ENCODE peak calls at places on chromosomes 7 and 10, in four cellular contexts. X is GM12865, Q is foreskin fibroblast, P is A549. K is an unnamed sample.

GRCh38 chr10:103416436-103417147 is 20.2 kb downstream of the PDCD11 start:
- DNase-seq in P (peak), X (peak), Q (peak), K (peak)

GRCh38 chr7:148903504-148903903 is 19.4 kb upstream of the EZH2 start:
- DNase-seq in Q (no peak), P (no peak), X (no peak), K (no peak)

GRCh38 chr10:97355571-97355975 is 21.0 kb upstream of the FRAT2 start:
- DNase-seq in P (no peak), X (no peak), Q (no peak), K (no peak)

GRCh38 chr7:100884741-100885439 is 4.6 kb downstream of the UFSP1 start:
- DNase-seq in P (no peak), Q (no peak), X (no peak), K (no peak)

GRCh38 chr7:130063036-130063435 is 7.3 kb upstream of the KLHDC10 start:
- DNase-seq in X (peak), P (no peak), Q (no peak), K (no peak)

GRCh38 chr7:73974948-73975926 is 52.7 kb upstream of the ELN start:
- DNase-seq in Q (no peak), P (no peak), X (no peak), K (no peak)

GRCh38 chr7:129968592-129969383 is 16.0 kb upstream of the UBE2H start:
- DNase-seq in Q (no peak), P (no peak), X (no peak), K (no peak)

GRCh38 chr7:159195926-159196325 is 51.3 kb upstream of the VIPR2 start:
- DNase-seq in X (no peak), Q (no peak), P (no peak), K (no peak)

GRCh38 chr7:46034056-46034768 is 113.1 kb upstream of the IGFBP3 start:
- DNase-seq in P (no peak), Q (peak), X (no peak), K (no peak)

GRCh38 chr7:84187087-84187805 is 7.3 kb downstream of the SEMA3A start:
- DNase-seq in Q (no peak), X (no peak), P (no peak), K (no peak)

GRCh38 chr10:31830887-31831286 is 97.7 kb downstream of the ARHGAP12 start:
- DNase-seq in X (no peak), Q (peak), P (no peak), K (no peak)

GRCh38 chr7:148914208-148914777 is 30.2 kb upstream of the EZH2 start:
- DNase-seq in X (peak), P (peak), Q (no peak), K (peak)

GRCh38 chr7:27113991-27114866 is 11.7 kb upstream of the HOXA2 start:
- DNase-seq in X (no peak), Q (no peak), P (peak), K (no peak)

GRCh38 chr10:11018830-11019692 is 1.4 kb downstream of the CELF2 start:
- DNase-seq in Q (no peak), P (no peak), X (peak), K (no peak)

GRCh38 chr10:4678023-4678950 is 147.7 kb upstream of the AKR1E2 start:
- DNase-seq in Q (peak), X (no peak), P (peak), K (peak)

GRCh38 chr10:85790155-85790789 is 576.3 kb downstream of the GRID1 start:
- DNase-seq in Q (no peak), P (no peak), X (no peak), K (no peak)

GRCh38 chr10:24344279-24344678 is 135.3 kb downstream of the KIAA1217 start:
- DNase-seq in X (no peak), P (no peak), Q (peak), K (peak)

GRCh38 chr7:21912305-21912704 is 33.4 kb downstream of the CDCA7L start:
- DNase-seq in X (no peak), Q (peak), P (no peak), K (peak)

GRCh38 chr10:107727762-107728317 is 563.3 kb upstream of the SORCS1 start:
- DNase-seq in P (no peak), X (no peak), Q (peak), K (no peak)

GRCh38 chr7:10257438-10257837 is 716.2 kb upstream of the PHF14 start:
- DNase-seq in Q (no peak), P (no peak), X (no peak), K (no peak)

GRCh38 chr7:155597753-155598140 is 46.7 kb upstream of the RBM33 start:
- DNase-seq in P (no peak), X (no peak), Q (no peak), K (no peak)

GRCh38 chr10:8876171-8876570 is 821.7 kb downstream of the GATA3 start:
- DNase-seq in P (no peak), X (no peak), Q (no peak), K (no peak)

GRCh38 chr7:3294432-3295100 is 6.5 kb upstream of the SDK1 start:
- DNase-seq in P (no peak), X (no peak), Q (no peak), K (no peak)

GRCh38 chr7:52565980-52566379 is 469.5 kb upstream of the POM121L12 start:
- DNase-seq in Q (no peak), P (no peak), X (no peak), K (no peak)

GRCh38 chr10:11403116-11403515 is 208.3 kb downstream of the USP6NL start:
- DNase-seq in Q (no peak), P (no peak), X (peak), K (no peak)

GRCh38 chr10:118116555-118117311 is 70.0 kb upstream of the RAB11FIP2 start:
- DNase-seq in X (no peak), P (no peak), Q (no peak), K (no peak)

GRCh38 chr7:72307566-72307965 is 104.6 kb downstream of the CALN1 start:
- DNase-seq in X (no peak), Q (no peak), P (no peak), K (no peak)

GRCh38 chr10:22686347-22686746 is 28.0 kb downstream of the PIP4K2A start:
- DNase-seq in Q (no peak), P (no peak), X (no peak), K (no peak)

GRCh38 chr10:22693371-22693784 is 21.0 kb downstream of the PIP4K2A start:
- DNase-seq in P (no peak), X (peak), Q (peak), K (peak)

GRCh38 chr10:22693860-22694259 is 20.5 kb downstream of the PIP4K2A start:
- DNase-seq in P (no peak), X (no peak), Q (no peak), K (no peak)

GRCh38 chr10:22690158-22690557 is 24.2 kb downstream of the PIP4K2A start:
- DNase-seq in Q (no peak), P (no peak), X (no peak), K (no peak)

DNA sequence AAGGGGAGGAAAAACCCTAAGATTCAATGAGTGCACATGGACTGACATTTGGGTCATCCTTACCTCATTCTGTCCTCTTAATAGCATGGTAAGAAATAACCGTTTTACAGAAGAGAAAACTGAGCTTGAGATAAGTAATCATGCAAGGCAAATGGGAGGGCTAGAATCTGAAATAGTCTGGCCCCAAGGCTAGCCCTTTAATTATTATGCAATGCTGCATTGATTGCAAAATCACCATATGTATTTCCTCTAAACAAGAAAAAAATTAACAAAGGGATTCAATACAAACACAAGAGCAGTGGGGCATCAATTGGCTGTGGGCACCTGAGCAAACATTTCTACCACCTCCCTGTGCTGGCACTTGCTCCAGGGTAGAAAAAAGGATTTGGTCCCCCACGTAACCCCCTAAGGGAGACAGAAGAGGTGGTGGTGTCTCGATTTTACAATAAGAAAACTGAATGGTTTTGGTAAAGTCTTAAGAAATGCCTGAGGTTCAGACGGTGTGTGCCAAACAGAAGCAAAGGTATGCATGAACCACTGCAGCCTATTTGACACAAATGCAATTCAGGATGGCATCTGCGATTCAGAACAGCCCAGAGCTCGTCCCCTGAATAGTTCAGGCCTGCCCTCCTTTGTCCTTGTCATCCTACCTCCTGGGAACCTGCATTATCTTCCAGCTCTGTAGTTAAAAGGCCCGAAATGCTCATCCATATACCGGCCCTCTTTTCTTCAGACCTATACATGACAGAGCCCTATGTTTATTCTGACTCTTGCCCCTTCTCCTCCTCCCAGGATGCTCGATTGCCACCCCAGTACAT is 23.6 kb downstream of the PIP4K2A start:
- DNase-seq in X (no peak), P (no peak), Q (peak), K (no peak)
- H3K4me3 ChIP-seq in X (no peak), P (no peak), Q (no peak), K (no peak)

GRCh38 chr10:133131754-133132710 is 28.0 kb upstream of the KNDC1 start:
- DNase-seq in Q (no peak), P (no peak), X (no peak), K (no peak)
- H3K4me3 ChIP-seq in Q (no peak), P (no peak), X (no peak), K (no peak)

GRCh38 chr7:114082934-114083647 is 164.3 kb upstream of the PPP1R3A start:
- DNase-seq in X (peak), P (peak), Q (no peak), K (no peak)
- H3K4me3 ChIP-seq in X (peak), P (no peak), Q (peak), K (peak)

DNA sequence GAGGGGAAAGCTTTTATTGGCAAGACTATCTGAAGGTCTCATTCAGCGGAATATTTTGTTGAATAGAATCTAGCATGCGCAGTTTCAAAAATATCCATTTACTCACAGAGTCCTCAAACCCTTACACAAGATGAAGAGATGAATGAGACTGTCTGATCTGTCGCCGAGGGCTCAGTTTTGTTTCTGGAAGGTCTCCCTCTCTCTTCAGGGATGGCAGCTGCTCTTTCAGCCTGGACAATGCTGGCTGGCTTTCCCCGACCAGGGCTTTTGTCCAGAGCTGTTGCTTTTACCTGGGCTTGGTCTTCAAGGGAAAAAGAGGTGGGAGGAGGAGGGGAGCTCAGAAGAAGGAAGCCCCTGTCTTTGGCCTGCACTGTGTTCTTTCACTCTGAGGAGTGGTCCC is 81.9 kb upstream of the BTBD16 start:
- DNase-seq in X (no peak), Q (no peak), P (no peak), K (no peak)
- H3K4me3 ChIP-seq in X (no peak), Q (no peak), P (no peak), K (no peak)

GRCh38 chr10:30573714-30574422 is 55.7 kb downstream of the LYZL2 start:
- DNase-seq in Q (no peak), X (no peak), P (no peak), K (no peak)
- H3K4me3 ChIP-seq in Q (no peak), X (no peak), P (no peak), K (no peak)

GRCh38 chr10:72098301-72099053 is 10.1 kb upstream of the SPOCK2 start:
- DNase-seq in Q (no peak), X (no peak), P (no peak), K (no peak)

GRCh38 chr10:72095195-72095594 is 6.8 kb upstream of the SPOCK2 start:
- DNase-seq in Q (no peak), P (no peak), X (no peak), K (no peak)

GRCh38 chr10:72097448-72098300 is 9.3 kb upstream of the SPOCK2 start:
- DNase-seq in P (peak), Q (peak), X (no peak), K (peak)

GRCh38 chr10:72094574-72094973 is 6.2 kb upstream of the SPOCK2 start:
- DNase-seq in X (no peak), P (no peak), Q (no peak), K (no peak)

DNA sequence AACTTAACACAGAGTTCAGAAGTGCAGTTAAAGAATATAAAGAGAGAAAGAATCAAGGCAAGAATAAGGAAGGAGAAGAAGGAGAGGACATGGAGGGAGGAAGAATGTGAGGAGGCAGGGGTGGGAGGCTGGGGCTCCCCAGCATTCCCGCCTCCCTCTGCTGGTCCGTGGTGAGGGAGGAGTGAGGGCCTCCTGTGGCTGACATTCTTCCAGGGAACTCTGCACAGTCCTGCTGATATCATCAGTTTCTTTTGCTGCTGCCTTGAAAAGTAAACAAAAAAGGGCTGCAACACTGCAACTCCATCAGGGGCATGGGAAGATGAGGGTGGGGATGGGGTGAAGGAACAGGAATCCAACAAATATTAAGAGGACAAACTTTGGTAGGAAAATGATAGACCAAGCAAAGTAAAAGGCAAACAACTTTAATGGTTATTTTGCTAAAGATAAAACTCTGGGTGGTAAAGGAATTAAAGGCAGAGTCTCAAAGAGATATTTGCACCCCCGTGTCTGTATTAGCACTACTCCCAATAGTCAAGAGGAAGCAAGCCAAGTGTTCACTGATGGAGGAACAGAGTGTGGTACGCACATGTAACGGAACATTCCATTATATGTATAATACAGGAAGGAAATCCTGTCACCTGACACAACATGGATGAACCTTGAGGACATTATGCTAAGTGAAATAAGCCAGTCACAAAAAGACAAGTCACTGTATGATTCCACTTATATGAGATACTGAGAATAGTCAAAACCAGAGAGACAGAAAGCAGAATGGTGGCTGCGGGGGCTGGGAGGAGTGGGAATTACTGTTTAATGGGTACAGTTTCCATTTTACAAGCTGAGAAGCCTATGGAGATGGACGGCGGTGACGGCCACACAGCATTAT is 8.0 kb upstream of the SPOCK2 start:
- DNase-seq in Q (no peak), P (no peak), X (no peak), K (peak)
- H3K4me3 ChIP-seq in Q (no peak), P (no peak), X (no peak), K (no peak)

DNA sequence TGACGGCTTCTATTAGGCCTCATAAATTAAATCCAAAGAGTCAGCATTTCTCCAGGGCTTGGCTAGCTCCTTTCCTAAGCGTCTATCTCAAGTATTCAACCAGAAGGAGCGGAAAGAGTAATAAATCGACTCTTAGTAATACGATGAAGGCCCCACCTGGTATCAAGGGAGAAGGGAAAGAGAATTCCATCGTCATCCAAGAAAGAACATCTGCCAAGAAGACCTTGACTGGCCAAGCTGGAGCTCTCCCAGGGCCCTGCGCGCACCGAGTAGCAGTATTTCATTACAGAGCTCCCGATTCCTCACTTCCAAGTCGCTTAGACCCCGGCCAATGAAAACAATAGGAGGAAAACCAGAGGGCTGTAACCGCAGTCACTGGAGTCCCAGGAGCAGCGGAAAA is 178.0 kb upstream of the FRMD4A start:
- DNase-seq in X (no peak), P (no peak), Q (no peak), K (peak)
- H3K4me3 ChIP-seq in X (no peak), P (no peak), Q (no peak), K (no peak)

DNA sequence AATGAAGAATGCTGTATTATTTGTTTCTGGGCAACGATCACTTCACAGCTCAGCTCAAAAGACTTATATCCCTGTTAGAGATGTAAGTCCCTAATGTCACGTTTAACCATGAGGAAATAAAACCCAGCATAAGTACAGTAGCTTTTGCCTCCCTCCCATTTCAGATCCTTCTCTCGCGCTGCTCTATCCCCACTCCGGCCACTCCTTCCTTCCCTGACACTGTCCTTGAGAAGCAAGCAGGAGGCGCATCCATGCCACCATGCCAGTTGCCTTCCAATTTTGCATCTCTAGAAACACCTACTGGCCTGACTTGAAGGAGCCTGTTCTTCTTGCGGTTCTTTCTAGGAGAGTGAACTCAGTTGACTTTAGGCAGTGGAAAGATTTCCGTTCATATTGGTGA is 1.2 kb downstream of the FAM180A start:
- DNase-seq in X (no peak), P (no peak), Q (no peak), K (no peak)
- H3K4me3 ChIP-seq in X (no peak), P (no peak), Q (peak), K (no peak)

K was measured in skeletal muscle cell.